ENCODE peak calls at places on chromosomes 11 and 22, in seven cellular contexts. S is PC-3; A is cardiac fibroblast; E is sigmoid colon; Q is CD8-positive, alpha-beta T cell; V is brain microvascular endothelial cell; H is fibroblast of the aortic adventitia. O is an unnamed sample.

GRCh38 chr11:65973439-65974110 is 12.0 kb downstream of the SART1 start:
- DNase-seq in S (peak; percentile 82), A (peak; percentile 53), E (no peak), Q (no peak), V (peak; percentile 13), H (no peak), O (peak; percentile 41)

GRCh38 chr22:18044548-18045271 is 20.3 kb upstream of the MICAL3 start:
- DNase-seq in S (no peak), A (peak; percentile 77), E (no peak), Q (no peak), V (peak; percentile 18), H (peak; percentile 26), O (no peak)

GRCh38 chr11:64885367-64886286 is 7.2 kb upstream of the EHD1 start:
- DNase-seq in S (peak; percentile 67), A (peak; percentile 88), E (no peak), Q (no peak), V (peak; percentile 89), H (peak; percentile 82), O (peak; percentile 43)

GRCh38 chr11:59208956-59209355 is 3.8 kb downstream of the MPEG1 start:
- DNase-seq in S (no peak), A (no peak), E (no peak), Q (no peak), V (peak; percentile 31), H (no peak), O (no peak)

GRCh38 chr22:36608987-36609386 is 80.0 kb upstream of the EIF3D start:
- DNase-seq in S (no peak), A (no peak), E (peak; percentile 35), Q (no peak), V (no peak), H (no peak), O (no peak)

GRCh38 chr11:126438691-126439090 is 83.2 kb downstream of the ST3GAL4 start:
- DNase-seq in S (no peak), A (no peak), E (no peak), Q (no peak), V (no peak), H (no peak), O (peak; percentile 52)

GRCh38 chr11:75667831-75668507 is 869 bp downstream of the MAP6 start:
- DNase-seq in S (peak; percentile 47), A (peak; percentile 38), E (peak; percentile 79), Q (no peak), V (peak; percentile 12), H (peak; percentile 40), O (peak; percentile 66)

GRCh38 chr22:37922177-37922576 is 16.1 kb downstream of the MICALL1 start:
- DNase-seq in S (no peak), A (no peak), E (no peak), Q (no peak), V (no peak), H (no peak), O (no peak)

GRCh38 chr11:122468965-122469364 is 186.6 kb upstream of the UBASH3B start:
- DNase-seq in S (no peak), A (no peak), E (no peak), Q (no peak), V (no peak), H (no peak), O (no peak)

GRCh38 chr22:36761553-36762240 is 14.2 kb downstream of the IFT27 start:
- DNase-seq in S (no peak), A (no peak), E (peak; percentile 46), Q (no peak), V (no peak), H (no peak), O (no peak)

GRCh38 chr22:47030881-47031627 is 268.6 kb downstream of the TBC1D22A start:
- DNase-seq in S (peak; percentile 8), A (no peak), E (peak; percentile 65), Q (no peak), V (no peak), H (peak; percentile 14), O (peak; percentile 62)

GRCh38 chr22:30485362-30485988 is 13.7 kb upstream of the SEC14L3 start:
- DNase-seq in S (peak; percentile 59), A (peak; percentile 63), E (peak; percentile 77), Q (peak; percentile 62), V (peak; percentile 18), H (peak; percentile 54), O (peak; percentile 78)

GRCh38 chr22:42613869-42614268 is 814 bp downstream of the POLDIP3 start:
- DNase-seq in S (peak; percentile 13), A (peak; percentile 50), E (no peak), Q (no peak), V (no peak), H (no peak), O (no peak)

GRCh38 chr11:12008790-12009616 is 577 bp upstream of the DKK3 start:
- DNase-seq in S (no peak), A (no peak), E (peak; percentile 76), Q (no peak), V (no peak), H (no peak), O (peak; percentile 62)
- TF ChIP-seq CTCF in S (no peak), A (no peak), E (no peak), Q (no peak), V (no peak), H (no peak), O (no peak)

DNA sequence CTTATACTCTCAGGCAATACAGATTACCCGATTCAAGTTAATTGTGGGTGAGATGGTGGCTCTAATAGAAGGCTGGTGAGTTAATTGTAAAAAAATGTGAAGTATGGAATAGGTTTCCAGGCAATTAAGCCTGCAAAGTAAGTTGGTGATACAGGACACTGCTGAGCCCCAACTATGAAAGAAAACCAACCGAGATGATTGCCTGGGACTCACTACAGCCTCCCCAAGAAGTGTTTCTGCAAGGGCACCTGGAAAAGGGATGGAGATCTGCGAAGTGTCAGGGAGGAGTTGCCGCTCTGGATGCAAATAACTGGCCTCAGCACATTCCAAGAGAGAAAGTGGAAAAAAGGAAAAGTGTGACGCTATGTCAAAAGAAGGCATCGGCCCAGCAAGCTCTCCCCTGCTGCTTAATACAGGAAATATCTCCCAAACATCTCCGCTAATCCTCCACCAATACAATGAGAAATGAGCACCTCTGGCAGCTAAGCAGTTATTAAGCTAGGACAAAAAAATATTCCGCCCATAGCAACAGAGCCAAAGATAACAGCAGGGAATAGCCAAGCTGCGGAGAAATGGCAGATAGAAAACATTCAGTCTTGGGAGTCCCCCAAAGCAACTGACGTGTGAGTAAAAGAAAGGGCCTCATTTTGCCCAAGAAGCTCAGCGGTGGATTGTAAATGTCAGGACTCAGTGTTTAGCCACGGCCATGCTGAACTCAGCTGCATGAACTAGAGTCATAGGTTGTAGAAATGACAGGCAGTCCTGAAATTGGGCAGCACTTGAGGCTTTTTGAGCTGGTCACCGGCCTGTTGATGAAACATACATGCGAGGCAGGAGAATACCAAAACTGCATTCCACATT is 133.7 kb downstream of the SNX19 start:
- DNase-seq in S (peak; percentile 39), A (peak; percentile 77), E (no peak), Q (no peak), V (peak; percentile 64), H (peak; percentile 98), O (no peak)
- H3K4me3 ChIP-seq in S (no peak overlapping the region), A (no peak overlapping the region), E (no peak overlapping the region), Q (no peak overlapping the region), V (no peak overlapping the region), H (peak overlapping the region; percentile 45), O (no peak overlapping the region)

GRCh38 chr11:100817620-100818019 is 130.5 kb downstream of the ARHGAP42 start:
- DNase-seq in S (no peak), A (no peak), E (no peak), Q (no peak), V (no peak), H (no peak), O (no peak)
- TF ChIP-seq CTCF in S (peak; percentile 45), A (no peak), E (no peak), Q (no peak), V (peak; percentile 30), H (no peak), O (no peak)

DNA sequence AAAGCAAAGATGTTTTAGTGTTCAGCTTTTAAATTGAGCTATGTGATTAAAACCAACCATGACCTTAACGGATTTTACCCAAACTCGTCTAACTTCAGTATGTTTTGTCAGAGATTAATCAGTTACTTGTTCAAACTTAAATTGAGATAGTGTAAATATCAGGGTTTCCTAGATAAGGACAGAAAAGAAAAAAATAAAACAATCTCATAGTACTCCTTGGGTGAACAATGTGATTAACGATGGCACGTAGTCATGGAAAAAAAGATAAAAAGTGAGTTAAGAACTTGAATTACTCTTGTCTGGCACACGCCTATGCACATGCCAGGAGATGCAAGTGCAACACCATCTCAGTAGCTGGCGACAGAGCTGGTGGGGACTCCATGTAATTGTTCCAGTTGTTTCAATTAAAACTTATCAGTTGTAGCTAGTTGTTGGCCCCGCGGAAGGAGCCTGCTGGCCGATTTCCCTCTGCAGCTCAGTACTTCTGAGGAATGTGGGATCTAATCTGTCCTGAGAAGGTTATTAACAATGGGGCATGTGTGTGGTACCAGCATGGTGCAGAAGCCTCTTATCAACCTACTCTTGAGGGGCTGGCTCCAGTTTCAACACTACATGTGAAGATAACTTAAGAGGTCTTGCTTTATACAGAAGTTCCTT is 3.0 kb downstream of the RASSF10 start:
- DNase-seq in S (no peak), A (no peak), E (no peak), Q (no peak), V (no peak), H (no peak), O (no peak)
- H3K4me3 ChIP-seq in S (no peak overlapping the region), A (no peak overlapping the region), E (no peak overlapping the region), Q (no peak overlapping the region), V (no peak overlapping the region), H (no peak overlapping the region), O (no peak overlapping the region)

DNA sequence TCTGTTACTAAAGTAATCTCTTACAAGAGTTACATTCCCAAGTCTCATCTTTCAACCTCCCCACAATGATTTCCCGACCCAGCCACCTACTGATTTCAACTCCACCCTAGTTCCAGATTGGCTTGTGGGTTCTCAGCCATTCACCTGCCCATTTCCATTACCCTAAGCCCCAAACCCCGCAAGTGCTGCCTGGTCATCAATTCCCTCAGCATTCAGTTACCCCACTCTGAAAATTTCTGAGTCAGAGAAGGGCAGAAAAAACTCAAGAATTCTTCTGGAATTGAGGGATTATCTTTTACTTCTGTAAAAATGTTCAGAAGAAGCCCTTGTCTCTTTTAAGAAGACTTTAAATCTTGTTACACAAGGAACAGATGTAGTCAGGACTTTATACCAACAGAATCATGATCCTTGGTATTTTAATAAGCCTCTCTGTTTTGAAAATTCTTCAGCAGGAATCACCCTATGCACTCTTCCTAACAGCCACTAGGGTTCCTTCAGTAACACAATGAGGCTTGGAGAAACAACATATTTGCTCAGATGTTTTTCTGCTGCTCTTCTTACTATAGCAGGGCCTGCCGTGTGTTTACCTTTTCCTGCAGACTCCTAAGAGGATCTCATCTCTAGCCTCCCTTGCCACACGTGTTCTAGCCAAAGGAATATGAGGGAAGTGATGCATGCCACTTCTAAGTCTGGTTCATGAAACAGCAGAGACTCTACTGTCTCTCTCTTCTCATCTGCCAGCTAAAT is 29.2 kb upstream of the PAMR1 start:
- DNase-seq in S (peak; percentile 34), A (peak; percentile 64), E (no peak), Q (no peak), V (peak; percentile 52), H (peak; percentile 54), O (peak; percentile 73)
- TF ChIP-seq CTCF in S (peak; percentile 42), A (peak; percentile 50), E (no peak), Q (no peak), V (peak; percentile 56), H (peak; percentile 62), O (peak; percentile 55)

GRCh38 chr22:50292643-50293440 is 14.6 kb downstream of the PLXNB2 start:
- DNase-seq in S (no peak), A (no peak), E (no peak), Q (no peak), V (no peak), H (no peak), O (no peak)
- H3K4me3 ChIP-seq in S (peak overlapping the region; percentile 48), A (peak overlapping the region; percentile 27), E (peak overlapping the region; percentile 38), Q (peak overlapping the region; percentile 50), V (peak overlapping the region; percentile 22), H (peak overlapping the region; percentile 25), O (peak overlapping the region; percentile 3)

O was measured in foreskin fibroblast.